ENCODE peak calls at places on chromosomes 13 and 19, in five cellular contexts. Y is Peyer's patch, N is sigmoid colon, W is testis, C is breast epithelium. X is an unnamed sample.

GRCh38 chr19:33714149-33714548 is 82.5 kb upstream of the KCTD15 start:
- DNase-seq in Y (no peak), N (no peak), W (no peak), C (no peak), X (no peak)

GRCh38 chr13:112175162-112176075 is 108.5 kb downstream of the SOX1 start:
- DNase-seq in Y (no peak), N (no peak), W (no peak), C (no peak), X (no peak)

GRCh38 chr13:28534210-28534609 is 39.3 kb upstream of the FLT1 start:
- DNase-seq in Y (no peak), N (no peak), W (no peak), C (no peak), X (no peak)

GRCh38 chr19:6712231-6712630 is 8.2 kb downstream of the C3 start:
- DNase-seq in Y (no peak), N (no peak), W (no peak), C (no peak), X (no peak)

GRCh38 chr13:33931397-33931987 is 113.5 kb downstream of the RFC3 start:
- DNase-seq in Y (no peak), N (no peak), W (no peak), C (no peak), X (no peak)

GRCh38 chr13:40539954-40540706 is 126.3 kb downstream of the FOXO1 start:
- DNase-seq in Y (no peak), N (no peak), W (no peak), C (no peak), X (no peak)

GRCh38 chr13:65656740-65657329 is 1573.3 kb downstream of the PCDH9 start:
- DNase-seq in Y (no peak), N (no peak), W (no peak), C (no peak), X (no peak)

GRCh38 chr13:59658027-59658735 is 505.5 kb downstream of the DIAPH3 start:
- DNase-seq in Y (no peak), N (no peak), W (no peak), C (no peak), X (no peak)

GRCh38 chr19:15108145-15108844 is 1.1 kb downstream of the SYDE1 start:
- DNase-seq in Y (no peak), N (no peak), W (no peak), C (no peak), X (no peak)

GRCh38 chr13:94323746-94324408 is 155.6 kb downstream of the DCT start:
- DNase-seq in Y (peak; percentile 58), N (no peak), W (no peak), C (no peak), X (no peak)

GRCh38 chr13:99340638-99341037 is 33.4 kb upstream of the GPR183 start:
- DNase-seq in Y (no peak), N (no peak), W (no peak), C (no peak), X (no peak)

GRCh38 chr13:27924529-27925141 is 4.8 kb downstream of the PDX1 start:
- DNase-seq in Y (no peak), N (no peak), W (no peak), C (no peak), X (no peak)

GRCh38 chr19:19405919-19406877 is 723 bp downstream of the GATAD2A start:
- DNase-seq in Y (peak; percentile 70), N (peak; percentile 75), W (peak; percentile 54), C (no peak), X (no peak)

GRCh38 chr13:41061075-41061913 is at the start of gene WBP4:
- DNase-seq in Y (peak; percentile 96), N (peak; percentile 97), W (peak; percentile 95), C (peak; percentile 94), X (peak; percentile 79)

GRCh38 chr13:102721800-102722231 is 27.0 kb upstream of the METTL21C start:
- DNase-seq in Y (no peak), N (no peak), W (no peak), C (no peak), X (no peak)

GRCh38 chr13:52833261-52833660 is 15.2 kb downstream of the PCDH8 start:
- DNase-seq in Y (no peak), N (no peak), W (no peak), C (no peak), X (no peak)

GRCh38 chr19:18967358-18968146 is 26.5 kb upstream of the HOMER3 start:
- DNase-seq in Y (peak; percentile 67), N (peak; percentile 86), W (peak; percentile 42), C (peak; percentile 88), X (peak; percentile 14)

GRCh38 chr13:33004454-33004853 is 11.8 kb upstream of the KL start:
- DNase-seq in Y (no peak), N (no peak), W (peak; percentile 22), C (no peak), X (no peak)

GRCh38 chr13:49055021-49055420 is 79.3 kb downstream of the FNDC3A start:
- DNase-seq in Y (no peak), N (no peak), W (no peak), C (no peak), X (no peak)

GRCh38 chr13:39186205-39186880 is 148.1 kb downstream of the NHLRC3 start:
- DNase-seq in Y (no peak), N (no peak), W (peak; percentile 26), C (no peak), X (no peak)

DNA sequence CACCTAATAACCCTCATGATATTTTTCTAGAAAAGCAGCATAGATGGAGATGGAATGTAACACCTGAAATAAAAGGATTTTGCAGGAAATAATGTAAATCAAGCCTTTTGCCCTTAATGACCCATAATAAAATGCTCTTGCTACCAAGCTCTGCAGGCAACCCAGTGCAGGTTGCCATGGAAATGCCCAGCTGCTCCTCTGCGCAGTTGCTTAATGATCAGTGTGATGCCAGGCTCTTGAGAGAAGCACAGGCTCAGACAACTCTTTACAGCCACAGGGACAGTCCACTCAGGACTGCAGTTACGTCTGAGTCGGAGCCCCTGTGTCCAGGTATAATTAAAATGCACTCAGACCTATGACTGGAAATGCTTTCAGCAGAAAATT is 165.5 kb downstream of the LACC1 start:
- DNase-seq in Y (no peak), N (no peak), W (no peak), C (no peak), X (no peak)
- TF ChIP-seq POLR2A in Y (no peak), N (no peak), W (no peak), C (no peak), X (no peak)

GRCh38 chr19:49984491-49984890 is 23.5 kb upstream of the SIGLEC11 start:
- DNase-seq in Y (no peak), N (no peak), W (no peak), C (no peak), X (no peak)
- TF ChIP-seq CTCF in Y (no peak), N (no peak), W (no peak), C (no peak), X (no peak)

GRCh38 chr13:67043901-67044300 is 186.2 kb downstream of the PCDH9 start:
- DNase-seq in Y (no peak), N (no peak), W (no peak), C (no peak), X (no peak)

GRCh38 chr13:67048793-67049150 is 181.4 kb downstream of the PCDH9 start:
- DNase-seq in Y (no peak), N (no peak), W (no peak), C (no peak), X (no peak)

GRCh38 chr13:67042556-67042955 is 187.6 kb downstream of the PCDH9 start:
- DNase-seq in Y (no peak), N (no peak), W (no peak), C (no peak), X (no peak)

GRCh38 chr13:67048084-67048792 is 181.9 kb downstream of the PCDH9 start:
- DNase-seq in Y (no peak), N (no peak), W (no peak), C (no peak), X (no peak)

GRCh38 chr13:67045357-67045756 is 184.8 kb downstream of the PCDH9 start:
- DNase-seq in Y (no peak), N (no peak), W (no peak), C (no peak), X (no peak)
- H3K4me3 ChIP-seq in Y (no peak overlapping the region), N (no peak overlapping the region), W (no peak overlapping the region), C (no peak overlapping the region), X (no peak overlapping the region)

DNA sequence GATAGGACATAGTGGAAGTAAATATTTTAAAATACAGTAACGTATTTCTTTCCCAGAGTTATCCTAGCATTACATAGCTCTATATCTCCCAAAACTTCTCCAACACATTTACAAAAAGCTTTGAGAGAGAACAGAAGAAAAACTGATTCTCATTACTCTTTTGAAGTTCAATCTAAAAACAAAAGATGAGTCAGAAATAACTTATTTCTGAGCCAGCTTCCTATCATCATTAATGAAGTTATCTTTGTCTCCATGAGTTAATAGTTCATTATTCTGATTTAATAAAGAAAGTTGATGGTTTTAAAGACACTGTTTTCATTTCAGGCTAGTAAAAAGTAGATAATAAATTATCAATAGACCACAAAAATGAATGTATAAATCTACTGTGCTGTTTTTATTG is 446.7 kb upstream of the SPRY2 start:
- DNase-seq in Y (no peak), N (no peak), W (no peak), C (no peak), X (no peak)
- TF ChIP-seq POLR2A in Y (no peak), N (no peak), W (no peak), C (no peak), X (no peak)

DNA sequence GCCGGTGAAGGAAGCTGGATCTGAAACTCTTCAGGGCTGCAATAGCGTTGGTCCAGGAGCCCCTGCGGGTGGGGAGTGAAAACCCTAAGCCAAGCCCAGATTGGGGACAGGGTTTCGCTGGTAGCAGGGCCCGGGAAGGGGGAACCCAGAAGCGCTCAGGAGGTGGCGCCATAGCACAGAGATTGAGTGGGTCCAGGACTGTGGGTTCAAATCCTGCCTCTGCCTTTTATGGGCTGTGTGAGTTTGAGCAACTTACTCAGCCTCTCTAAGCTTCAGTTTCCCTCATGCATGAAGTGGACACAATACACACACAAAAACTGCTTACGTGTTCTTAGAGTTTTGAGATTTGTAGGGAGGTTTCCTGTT is 8.3 kb upstream of the SYCN start:
- DNase-seq in Y (peak; percentile 72), N (no peak), W (peak; percentile 41), C (no peak), X (no peak)
- TF ChIP-seq CTCF in Y (peak; percentile 50), N (no peak), W (no peak), C (no peak), X (no peak)

X was measured in esophagus squamous epithelium.